ENCODE peak calls at places on chromosomes 7 and 10, in six cellular contexts. R, L, I, B, P and O are unnamed samples.

GRCh38 chr7:151082151-151083070 is 882 bp downstream of the TMUB1 start:
- DNase-seq in R (no peak), L (no peak), I (no peak), B (peak; percentile 20), P (no peak), O (no peak)

GRCh38 chr10:71766717-71767419 is 6.5 kb downstream of the VSIR start:
- DNase-seq in R (peak; percentile 95), L (peak; percentile 90), I (no peak), B (peak; percentile 89), P (peak; percentile 81), O (no peak)

GRCh38 chr7:30727061-30727945 is 24.6 kb upstream of the INMT start:
- DNase-seq in R (no peak), L (no peak), I (no peak), B (no peak), P (no peak), O (peak; percentile 87)

GRCh38 chr7:151432658-151433521 is 7.1 kb downstream of the CRYGN start:
- DNase-seq in R (no peak), L (no peak), I (no peak), B (peak; percentile 35), P (no peak), O (peak; percentile 67)

GRCh38 chr10:17805921-17806577 is 3.1 kb upstream of the MRC1 start:
- DNase-seq in R (no peak), L (no peak), I (peak; percentile 16), B (peak; percentile 12), P (no peak), O (peak; percentile 65)

GRCh38 chr10:121999301-121999700 is 10.3 kb downstream of the TACC2 start:
- DNase-seq in R (no peak), L (no peak), I (no peak), B (no peak), P (no peak), O (no peak)

GRCh38 chr10:121655254-121656142 is 57.3 kb upstream of the FGFR2 start:
- DNase-seq in R (no peak), L (no peak), I (no peak), B (peak; percentile 29), P (no peak), O (no peak)

GRCh38 chr10:123559066-123559822 is 106.9 kb upstream of the GPR26 start:
- DNase-seq in R (peak; percentile 81), L (no peak), I (peak; percentile 71), B (peak; percentile 34), P (peak; percentile 73), O (peak; percentile 61)

GRCh38 chr7:2006231-2006771 is 226.4 kb downstream of the MAD1L1 start:
- DNase-seq in R (peak; percentile 25), L (no peak), I (no peak), B (no peak), P (no peak), O (no peak)

GRCh38 chr10:112389147-112389822 is 15.4 kb downstream of the ACSL5 start:
- DNase-seq in R (no peak), L (peak; percentile 68), I (peak; percentile 15), B (peak; percentile 62), P (peak; percentile 41), O (peak; percentile 50)

GRCh38 chr7:124552217-124552616 is 213.4 kb downstream of the GPR37 start:
- DNase-seq in R (no peak), L (no peak), I (no peak), B (peak; percentile 9), P (no peak), O (no peak)

GRCh38 chr7:134962270-134962669 is 24.0 kb upstream of the AGBL3 start:
- DNase-seq in R (no peak), L (no peak), I (no peak), B (no peak), P (no peak), O (no peak)

GRCh38 chr7:80472491-80473200 is 39.2 kb downstream of the GNAT3 start:
- DNase-seq in R (no peak), L (no peak), I (no peak), B (no peak), P (no peak), O (no peak)

GRCh38 chr7:98229991-98230745 is 18.9 kb downstream of the BHLHA15 start:
- DNase-seq in R (no peak), L (no peak), I (no peak), B (no peak), P (no peak), O (no peak)

GRCh38 chr7:75642810-75643486 is 95.8 kb downstream of the HIP1 start:
- DNase-seq in R (no peak), L (no peak), I (peak; percentile 29), B (peak; percentile 50), P (peak; percentile 61), O (peak; percentile 79)

GRCh38 chr10:84026821-84027257 is 112.5 kb upstream of the GHITM start:
- DNase-seq in R (no peak), L (no peak), I (peak; percentile 42), B (no peak), P (no peak), O (peak; percentile 43)

GRCh38 chr10:119737827-119738226 is 12.0 kb downstream of the INPP5F start:
- DNase-seq in R (no peak), L (peak; percentile 84), I (no peak), B (peak; percentile 84), P (no peak), O (no peak)

GRCh38 chr7:1210979-1211608 is 21.6 kb upstream of the UNCX start:
- DNase-seq in R (no peak), L (no peak), I (no peak), B (no peak), P (no peak), O (no peak)

GRCh38 chr10:46042527-46042926 is 3.5 kb downstream of the MSMB start:
- DNase-seq in R (no peak), L (no peak), I (no peak), B (peak; percentile 76), P (no peak), O (no peak)

GRCh38 chr7:85220651-85221050 is 33.8 kb upstream of the SEMA3D start:
- DNase-seq in R (no peak), L (no peak), I (no peak), B (no peak), P (no peak), O (no peak)

GRCh38 chr7:83976302-83976701 is 218.3 kb downstream of the SEMA3A start:
- DNase-seq in R (no peak), L (no peak), I (peak; percentile 58), B (peak; percentile 17), P (no peak), O (no peak)

GRCh38 chr7:98165827-98166667 is 45.2 kb upstream of the BHLHA15 start:
- DNase-seq in R (peak; percentile 80), L (no peak), I (peak; percentile 63), B (peak; percentile 8), P (peak; percentile 79), O (peak; percentile 57)

GRCh38 chr10:113666682-113667252 is 2.9 kb upstream of the NRAP start:
- DNase-seq in R (no peak), L (no peak), I (no peak), B (peak; percentile 22), P (no peak), O (peak; percentile 26)

GRCh38 chr7:139748373-139748765 is 29.4 kb downstream of the HIPK2 start:
- DNase-seq in R (no peak), L (no peak), I (no peak), B (no peak), P (no peak), O (no peak)
- H3K4me3 ChIP-seq in R (no peak overlapping the region), L (no peak overlapping the region), I (no peak overlapping the region), B (no peak overlapping the region), P (no peak overlapping the region), O (no peak overlapping the region)

DNA sequence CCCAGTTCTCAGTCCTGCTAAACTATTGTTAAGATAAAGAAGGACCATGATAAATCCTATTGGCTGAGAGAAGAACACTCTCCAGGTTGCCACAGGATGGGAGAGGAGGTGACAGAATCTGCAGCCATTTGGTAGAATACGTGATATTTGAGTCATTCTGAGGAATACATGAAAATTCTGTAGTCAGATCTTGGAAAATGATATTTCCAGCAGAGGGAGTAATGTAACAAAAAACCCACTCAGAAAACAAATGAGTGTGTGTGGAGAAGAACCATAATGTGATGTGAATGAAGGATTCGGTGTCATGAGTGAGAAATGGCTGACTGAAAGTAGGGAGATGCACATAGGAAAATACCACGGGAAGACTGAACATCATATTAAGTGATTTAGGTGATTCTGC is 128.5 kb upstream of the PFKP start:
- DNase-seq in R (no peak), L (no peak), I (no peak), B (no peak), P (no peak), O (no peak)
- TF ChIP-seq CTCF in R (peak; percentile 18), L (no peak), I (peak; percentile 18), B (peak; percentile 17), P (no peak), O (no peak)

GRCh38 chr10:5510281-5511072 is 11.1 kb upstream of the CALML5 start:
- DNase-seq in R (peak; percentile 20), L (no peak), I (no peak), B (no peak), P (no peak), O (no peak)
- H3K27me3 ChIP-seq in R (no peaks in the 10 kb centered on the region), L (no peaks in the 10 kb centered on the region), I (no peaks in the 10 kb centered on the region), B (no peaks in the 10 kb centered on the region), P (no peaks in the 10 kb centered on the region), O (peaks cover 12% of the 10 kb centered on the region)

GRCh38 chr7:7989985-7990761 is 21.6 kb downstream of the GLCCI1 start:
- DNase-seq in R (no peak), L (no peak), I (no peak), B (no peak), P (no peak), O (no peak)
- H3K4me3 ChIP-seq in R (no peak overlapping the region), L (no peak overlapping the region), I (no peak overlapping the region), B (no peak overlapping the region), P (no peak overlapping the region), O (no peak overlapping the region)